ENCODE peak calls at places on chromosomes 2 and 18, in eight cellular contexts. N is pancreas; S is omental fat pad; P is NB4; T is OCI-LY7; B is WERI-Rb-1; A is mucosa of descending colon; O is CD4-positive, alpha-beta T cell. Y is an unnamed sample.

GRCh38 chr2:207919164-207919919 is 106.0 kb downstream of the PLEKHM3 start:
- DNase-seq in O (no peak), T (no peak), A (no peak), S (no peak), N (no peak), P (no peak), B (no peak), Y (no peak)

GRCh38 chr2:95207111-95207961 is at the start of gene ZNF892:
- DNase-seq in N (peak; percentile 92), B (peak; percentile 97), O (peak; percentile 71), T (peak; percentile 88), P (peak; percentile 93), S (peak; percentile 72), A (peak; percentile 93), Y (peak; percentile 88)

GRCh38 chr2:74026674-74027294 is 42.1 kb downstream of the TET3 start:
- DNase-seq in T (no peak), N (no peak), A (no peak), O (no peak), P (no peak), S (no peak), B (no peak), Y (no peak)

GRCh38 chr2:12501469-12502147 is 215.1 kb upstream of the TRIB2 start:
- DNase-seq in N (no peak), A (peak; percentile 71), B (no peak), S (no peak), O (peak; percentile 69), T (no peak), P (peak; percentile 65), Y (no peak)

GRCh38 chr2:215531284-215531683 is 95.4 kb upstream of the FN1 start:
- DNase-seq in P (no peak), N (no peak), O (no peak), S (no peak), A (no peak), B (no peak), T (no peak), Y (no peak)

GRCh38 chr2:133362061-133362476 is 206.2 kb downstream of the NCKAP5 start:
- DNase-seq in T (no peak), P (peak; percentile 5), N (no peak), O (no peak), A (no peak), S (no peak), B (no peak), Y (no peak)

GRCh38 chr2:158967731-158968395 is 577 bp upstream of the TANC1 start:
- DNase-seq in P (no peak), T (no peak), N (peak; percentile 46), O (no peak), A (peak; percentile 59), B (peak; percentile 54), S (no peak), Y (peak; percentile 35)

GRCh38 chr2:50515638-50516037 is 516.3 kb downstream of the NRXN1 start:
- DNase-seq in P (no peak), T (no peak), O (no peak), B (no peak), N (no peak), S (no peak), A (no peak), Y (no peak)

GRCh38 chr18:36629095-36629604 is 199.7 kb downstream of the TPGS2 start:
- DNase-seq in S (no peak), O (no peak), N (no peak), T (no peak), P (no peak), A (no peak), B (no peak), Y (no peak)

GRCh38 chr18:30106356-30106755 is 936.2 kb downstream of the DSC3 start:
- DNase-seq in O (no peak), S (no peak), T (no peak), A (no peak), P (no peak), N (no peak), B (no peak), Y (no peak)

GRCh38 chr2:187297806-187298205 is 150.2 kb downstream of the CALCRL start:
- DNase-seq in N (no peak), S (no peak), O (no peak), T (no peak), B (no peak), A (no peak), P (no peak), Y (no peak)

GRCh38 chr2:64212801-64213321 is 68.6 kb upstream of the PELI1 start:
- DNase-seq in O (no peak), A (no peak), B (no peak), P (peak; percentile 85), S (no peak), T (peak; percentile 29), N (no peak), Y (no peak)

GRCh38 chr18:11669271-11669947 is 19.7 kb upstream of the GNAL start:
- DNase-seq in T (no peak), B (no peak), O (no peak), N (no peak), A (no peak), S (no peak), P (no peak), Y (no peak)

GRCh38 chr2:218035463-218036100 is 32.8 kb upstream of the TNS1 start:
- DNase-seq in O (no peak), N (no peak), T (no peak), B (no peak), S (no peak), A (no peak), P (no peak), Y (peak; percentile 30)

GRCh38 chr2:218039171-218039570 is 29.9 kb upstream of the RUFY4 start:
- DNase-seq in A (no peak), P (no peak), S (no peak), N (no peak), O (no peak), T (no peak), B (no peak), Y (no peak)

GRCh38 chr2:218033208-218033589 is 30.4 kb upstream of the TNS1 start:
- DNase-seq in B (no peak), P (no peak), T (no peak), O (no peak), N (no peak), S (no peak), A (no peak), Y (peak; percentile 34)

GRCh38 chr2:218033590-218034496 is 31.0 kb upstream of the TNS1 start:
- DNase-seq in O (no peak), B (no peak), S (no peak), A (no peak), N (no peak), P (peak; percentile 88), T (no peak), Y (peak; percentile 44)

GRCh38 chr2:218036371-218036770 is 32.7 kb upstream of the RUFY4 start:
- DNase-seq in T (no peak), N (no peak), S (no peak), P (peak; percentile 43), O (no peak), B (no peak), A (no peak), Y (no peak)
- TF ChIP-seq CTCF in T (peak; percentile 35), N (no peak), S (no peak), P (peak; percentile 39), O (no peak), B (peak; percentile 11), A (no peak), Y (no peak)

DNA sequence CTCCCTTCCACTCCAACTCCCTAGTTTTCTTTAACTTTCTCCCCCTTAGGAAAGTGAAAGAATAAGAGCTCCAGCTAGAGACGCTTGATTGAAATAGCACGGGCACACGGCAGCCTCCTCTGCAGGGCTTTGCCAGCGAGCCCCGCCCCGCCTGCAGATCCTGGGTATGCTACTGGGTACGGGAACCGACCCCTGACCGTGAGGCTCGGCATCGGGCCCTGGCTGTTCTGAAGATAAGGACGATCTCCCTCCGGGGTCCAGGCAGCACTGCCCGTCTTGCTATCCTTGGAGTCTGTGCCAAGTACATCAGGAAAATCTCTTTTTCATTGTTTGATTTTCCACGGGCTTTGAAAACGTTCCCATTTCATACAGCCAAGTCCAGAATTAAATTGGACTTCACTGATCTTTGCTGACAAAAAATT is 284.5 kb downstream of the MTX2 start:
- DNase-seq in N (peak; percentile 23), B (peak; percentile 27), A (peak; percentile 74), T (peak; percentile 15), O (peak; percentile 13), P (peak; percentile 63), S (no peak), Y (no peak)
- TF ChIP-seq CTCF in N (no peak), B (no peak), A (no peak), T (no peak), O (no peak), P (no peak), S (no peak), Y (no peak)

GRCh38 chr2:23124214-23124735 is 260.7 kb upstream of the KLHL29 start:
- DNase-seq in S (no peak), N (no peak), B (no peak), P (no peak), A (no peak), T (no peak), O (no peak), Y (no peak)

GRCh38 chr2:23131066-23131575 is 253.9 kb upstream of the KLHL29 start:
- DNase-seq in T (no peak), O (no peak), A (no peak), N (no peak), P (no peak), B (peak; percentile 61), S (no peak), Y (no peak)

GRCh38 chr2:23123686-23124085 is 261.3 kb upstream of the KLHL29 start:
- DNase-seq in A (no peak), P (no peak), N (no peak), O (no peak), S (no peak), T (no peak), B (no peak), Y (no peak)

GRCh38 chr2:23128684-23129292 is 256.2 kb upstream of the KLHL29 start:
- DNase-seq in T (no peak), N (no peak), S (no peak), P (no peak), O (no peak), B (no peak), A (no peak), Y (no peak)

DNA sequence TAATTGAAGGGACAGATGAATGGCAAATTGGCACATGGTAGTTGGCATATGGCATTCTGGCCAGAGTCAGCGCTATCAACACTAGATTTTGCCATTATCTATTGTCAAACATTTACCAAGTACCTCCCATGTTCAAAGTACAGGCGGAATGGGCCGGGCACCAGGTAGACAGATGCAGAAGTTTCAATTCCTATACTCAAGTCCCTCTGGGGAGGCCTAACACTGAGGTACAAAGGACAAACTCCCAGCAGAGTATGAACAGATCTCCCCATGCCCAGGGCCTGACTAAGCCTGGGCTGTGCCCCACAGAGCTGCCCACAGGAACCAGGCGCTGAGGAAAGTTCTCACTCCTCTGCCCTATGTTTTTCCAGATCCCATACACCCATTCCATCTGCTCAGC is 257.5 kb upstream of the KLHL29 start:
- DNase-seq in B (no peak), N (peak; percentile 72), A (peak; percentile 55), O (no peak), T (no peak), P (no peak), S (no peak), Y (no peak)
- TF ChIP-seq CTCF in B (no peak), N (no peak), A (no peak), O (no peak), T (no peak), P (no peak), S (no peak), Y (no peak)

DNA sequence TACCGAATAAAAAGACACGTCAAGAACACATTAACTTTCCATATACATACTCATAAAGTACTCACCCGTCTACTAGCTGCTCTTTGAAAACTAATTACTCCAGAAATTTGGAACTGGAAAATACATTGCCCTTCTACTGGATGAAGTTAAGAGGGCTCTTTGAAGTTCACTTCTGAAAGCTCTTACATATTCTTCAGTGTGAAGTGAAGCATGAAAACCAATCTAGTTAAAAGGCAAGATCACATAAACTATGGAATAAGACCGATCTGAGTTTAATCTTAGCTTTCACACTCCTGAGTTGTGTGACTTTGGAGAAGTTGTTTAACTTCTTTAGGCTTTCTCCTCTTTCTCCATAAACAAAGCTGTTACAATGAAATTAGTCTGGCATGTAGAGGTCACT is 38.5 kb downstream of the REV1 start:
- DNase-seq in O (no peak), A (no peak), S (no peak), P (no peak), N (no peak), B (no peak), T (no peak), Y (no peak)
- TF ChIP-seq CTCF in O (no peak), A (no peak), S (no peak), P (no peak), N (no peak), B (no peak), T (no peak), Y (no peak)